ENCODE peak calls at places on chromosomes 12 and 14, in four cellular contexts. V is HCT116, A is A549, O is GM12892. Z is an unnamed sample.

GRCh38 chr12:62006076-62006732 is 254.0 kb upstream of the USP15 start:
- DNase-seq in V (peak), A (peak), O (peak), Z (peak)

GRCh38 chr12:125424909-125425308 is 359.7 kb downstream of the AACS start:
- DNase-seq in V (no peak), A (no peak), O (no peak), Z (no peak)

GRCh38 chr14:46250113-46250703 is 401.4 kb downstream of the RPL10L start:
- DNase-seq in V (peak), A (peak), O (no peak), Z (no peak)

GRCh38 chr12:109631236-109632150 is 57.9 kb downstream of the MVK start:
- DNase-seq in V (no peak), A (no peak), O (no peak), Z (no peak)

GRCh38 chr12:66188584-66189475 is at the start of gene IRAK3:
- DNase-seq in V (no peak), A (peak), O (peak), Z (no peak)

GRCh38 chr14:64095620-64096019 is 198.6 kb downstream of the ESR2 start:
- DNase-seq in V (no peak), A (no peak), O (no peak), Z (no peak)

GRCh38 chr12:65217127-65217526 is 47.7 kb downstream of the LEMD3 start:
- DNase-seq in V (no peak), A (no peak), O (no peak), Z (no peak)

GRCh38 chr14:21768116-21768874 is 94.7 kb upstream of the OR4E1 start:
- DNase-seq in V (peak), A (peak), O (no peak), Z (peak)

GRCh38 chr14:99247091-99247729 is 24.8 kb downstream of the BCL11B start:
- DNase-seq in V (no peak), A (no peak), O (no peak), Z (no peak)

GRCh38 chr14:94773017-94773681 is 3.2 kb upstream of the GSC start:
- DNase-seq in V (no peak), A (no peak), O (no peak), Z (no peak)

GRCh38 chr14:71668186-71668912 is 263.9 kb upstream of the RGS6 start:
- DNase-seq in V (no peak), A (no peak), O (no peak), Z (no peak)

GRCh38 chr14:73634333-73634833 is 10.4 kb upstream of the DNAL1 start:
- DNase-seq in V (no peak), A (no peak), O (no peak), Z (no peak)

GRCh38 chr12:112111931-112112330 is 3.3 kb upstream of the NAA25 start:
- DNase-seq in V (no peak), A (peak), O (no peak), Z (no peak)

GRCh38 chr12:51517316-51517715 is 73.7 kb upstream of the SCN8A start:
- DNase-seq in V (no peak), A (no peak), O (no peak), Z (no peak)

GRCh38 chr12:42935756-42936155 is 346.2 kb upstream of the PRICKLE1 start:
- DNase-seq in V (no peak), A (peak), O (no peak), Z (no peak)

GRCh38 chr12:123696641-123697040 is 15.5 kb upstream of the ATP6V0A2 start:
- DNase-seq in V (no peak), A (no peak), O (no peak), Z (no peak)

GRCh38 chr14:103920981-103921854 is 7.0 kb upstream of the TDRD9 start:
- DNase-seq in V (peak), A (peak), O (peak), Z (peak)
- TF ChIP-seq POLR2A in V (peak), A (peak), O (peak), Z (peak)

GRCh38 chr14:75417674-75418073 is 10.1 kb upstream of the JDP2 start:
- DNase-seq in V (no peak), A (no peak), O (no peak), Z (no peak)

GRCh38 chr14:75424496-75424895 is 3.3 kb upstream of the JDP2 start:
- DNase-seq in V (no peak), A (no peak), O (no peak), Z (no peak)

GRCh38 chr14:75422169-75422568 is 5.7 kb upstream of the JDP2 start:
- DNase-seq in V (no peak), A (peak), O (no peak), Z (peak)

GRCh38 chr14:75418779-75419768 is 8.7 kb upstream of the JDP2 start:
- DNase-seq in V (peak), A (peak), O (peak), Z (no peak)
- TF ChIP-seq POLR2A in V (no peak), A (no peak), O (no peak), Z (no peak)

DNA sequence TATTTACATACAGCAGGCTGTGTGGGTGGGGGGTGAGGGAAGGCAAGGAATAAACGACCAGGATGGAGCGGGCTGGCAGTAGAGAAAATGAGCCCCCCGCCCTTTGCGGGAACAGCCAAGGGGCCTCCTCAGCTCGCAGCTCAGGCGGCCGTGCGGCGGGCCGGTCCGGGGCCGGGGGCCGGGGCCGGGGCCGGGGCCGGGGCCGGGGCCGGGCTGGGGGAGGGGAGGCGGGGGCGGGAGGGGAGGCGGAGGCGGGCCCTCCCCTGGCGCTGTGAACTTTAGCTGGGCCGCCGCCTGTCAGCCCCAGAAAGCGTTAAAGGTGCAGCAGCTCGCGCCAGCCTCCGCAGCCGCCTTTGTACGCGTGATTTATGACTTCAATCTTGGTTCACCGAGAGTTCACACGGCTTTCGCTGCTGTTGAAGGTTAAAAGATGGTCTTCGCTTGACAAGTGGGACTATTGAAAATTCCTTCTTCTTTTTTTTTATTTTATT is 28.8 kb downstream of the HOXC4 start:
- DNase-seq in V (no peak), A (no peak), O (no peak), Z (no peak)
- TF ChIP-seq POLR2A in V (no peak), A (no peak), O (no peak), Z (no peak)

GRCh38 chr14:76067536-76067935 is 82.0 kb downstream of the IFT43 start:
- DNase-seq in V (no peak), A (no peak), O (no peak), Z (no peak)
- TF ChIP-seq POLR2A in V (no peak), A (no peak), O (no peak), Z (no peak)

GRCh38 chr14:23060536-23061260 is 3.4 kb upstream of the CDH24 start:
- DNase-seq in V (no peak), A (no peak), O (no peak), Z (no peak)

GRCh38 chr14:23056257-23056955 is 914 bp downstream of the CDH24 start:
- DNase-seq in V (peak), A (peak), O (peak), Z (peak)

GRCh38 chr14:23056956-23057756 is at the start of gene CDH24:
- DNase-seq in V (no peak), A (peak), O (peak), Z (peak)

GRCh38 chr14:23057757-23058653 is 685 bp upstream of the CDH24 start:
- DNase-seq in V (peak), A (peak), O (peak), Z (peak)

DNA sequence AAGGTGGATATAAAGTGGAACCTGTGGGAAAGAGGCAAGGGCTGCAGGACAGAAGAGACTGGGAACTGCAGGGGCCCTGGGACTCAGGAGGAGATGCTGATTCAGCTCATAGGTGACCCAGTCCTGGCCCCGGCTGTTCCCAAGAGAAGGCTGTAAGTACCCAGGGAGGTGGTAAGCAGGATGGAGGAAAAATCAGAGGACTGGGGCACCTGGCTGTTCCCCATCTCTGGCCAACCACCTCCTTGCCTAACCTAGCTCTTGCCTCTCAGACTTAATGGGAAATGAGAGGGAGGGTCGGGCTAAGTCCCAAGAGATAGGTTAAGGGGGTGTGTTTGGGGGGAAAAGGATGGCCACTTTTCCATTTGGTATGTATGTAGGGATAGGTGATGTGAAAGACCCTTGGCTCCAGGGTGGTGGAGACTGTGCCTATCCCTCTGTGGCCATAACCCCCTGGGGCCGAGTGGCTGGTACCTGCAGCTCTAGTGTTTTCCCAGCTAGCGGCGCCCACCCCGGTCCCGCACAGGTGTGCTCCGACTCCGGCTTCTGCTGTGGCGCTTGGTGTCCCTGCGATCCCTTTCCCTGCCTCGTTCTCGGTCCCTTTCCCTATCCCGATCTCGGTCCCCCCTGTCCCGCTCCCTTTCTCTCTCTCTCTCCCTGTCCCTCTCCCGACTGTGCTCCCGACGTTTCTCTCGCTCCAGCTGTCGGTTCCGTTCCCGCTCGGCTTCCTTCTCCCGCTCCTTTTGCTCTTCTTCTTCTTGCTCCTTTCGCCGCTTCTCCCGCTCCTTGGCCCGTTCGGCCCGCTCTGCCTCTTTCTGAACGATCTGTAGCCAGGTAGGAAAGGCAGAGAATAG is 1.6 kb upstream of the CDH24 start:
- DNase-seq in V (no peak), A (no peak), O (no peak), Z (no peak)
- TF ChIP-seq POLR2A in V (no peak), A (no peak), O (peak), Z (no peak)

GRCh38 chr14:38255408-38255672 is 553 bp downstream of the CLEC14A start:
- DNase-seq in V (no peak), A (peak), O (no peak), Z (no peak)

GRCh38 chr14:38256358-38256840 is 506 bp upstream of the CLEC14A start:
- DNase-seq in V (no peak), A (no peak), O (no peak), Z (no peak)

GRCh38 chr14:38254565-38255407 is 1.1 kb downstream of the CLEC14A start:
- DNase-seq in V (no peak), A (no peak), O (no peak), Z (no peak)

GRCh38 chr14:38257500-38257899 is 1.6 kb upstream of the CLEC14A start:
- DNase-seq in V (no peak), A (no peak), O (no peak), Z (no peak)

DNA sequence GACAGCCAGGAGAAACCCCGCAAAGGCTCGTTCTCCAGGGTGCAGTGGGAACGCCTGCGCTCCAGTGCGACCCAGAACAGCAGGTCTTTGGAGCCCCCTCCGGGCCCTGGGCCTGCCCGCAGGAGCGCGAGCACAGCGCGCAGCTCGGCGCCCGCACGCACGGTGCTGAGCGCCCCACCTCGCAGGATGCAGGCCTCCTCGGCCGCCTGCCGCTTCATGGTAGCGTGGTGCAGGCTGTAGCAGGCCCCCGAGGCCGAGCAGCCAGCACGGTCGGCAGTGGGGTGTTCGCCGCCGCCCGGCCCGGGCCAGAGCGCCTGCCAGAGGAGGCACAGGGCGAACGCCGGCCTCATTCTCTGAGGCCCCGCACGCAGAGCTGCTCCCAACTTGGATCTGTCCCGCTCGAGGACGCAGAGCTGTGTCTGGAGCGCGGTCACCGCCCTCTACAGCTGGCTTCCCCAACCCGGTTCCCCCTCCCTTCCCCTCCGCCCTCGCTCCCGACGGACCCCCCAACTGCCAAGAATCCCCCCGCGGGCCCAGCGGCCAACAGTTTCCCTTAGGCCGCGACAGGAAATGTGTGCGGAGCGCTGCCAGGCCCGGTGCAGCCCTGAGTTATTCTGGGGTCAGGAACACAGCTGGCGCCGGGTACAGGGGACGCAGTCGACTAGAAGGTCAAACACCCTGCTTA is at the start of gene CLEC14A:
- DNase-seq in V (no peak), A (no peak), O (no peak), Z (no peak)
- TF ChIP-seq POLR2A in V (no peak), A (no peak), O (no peak), Z (no peak)

DNA sequence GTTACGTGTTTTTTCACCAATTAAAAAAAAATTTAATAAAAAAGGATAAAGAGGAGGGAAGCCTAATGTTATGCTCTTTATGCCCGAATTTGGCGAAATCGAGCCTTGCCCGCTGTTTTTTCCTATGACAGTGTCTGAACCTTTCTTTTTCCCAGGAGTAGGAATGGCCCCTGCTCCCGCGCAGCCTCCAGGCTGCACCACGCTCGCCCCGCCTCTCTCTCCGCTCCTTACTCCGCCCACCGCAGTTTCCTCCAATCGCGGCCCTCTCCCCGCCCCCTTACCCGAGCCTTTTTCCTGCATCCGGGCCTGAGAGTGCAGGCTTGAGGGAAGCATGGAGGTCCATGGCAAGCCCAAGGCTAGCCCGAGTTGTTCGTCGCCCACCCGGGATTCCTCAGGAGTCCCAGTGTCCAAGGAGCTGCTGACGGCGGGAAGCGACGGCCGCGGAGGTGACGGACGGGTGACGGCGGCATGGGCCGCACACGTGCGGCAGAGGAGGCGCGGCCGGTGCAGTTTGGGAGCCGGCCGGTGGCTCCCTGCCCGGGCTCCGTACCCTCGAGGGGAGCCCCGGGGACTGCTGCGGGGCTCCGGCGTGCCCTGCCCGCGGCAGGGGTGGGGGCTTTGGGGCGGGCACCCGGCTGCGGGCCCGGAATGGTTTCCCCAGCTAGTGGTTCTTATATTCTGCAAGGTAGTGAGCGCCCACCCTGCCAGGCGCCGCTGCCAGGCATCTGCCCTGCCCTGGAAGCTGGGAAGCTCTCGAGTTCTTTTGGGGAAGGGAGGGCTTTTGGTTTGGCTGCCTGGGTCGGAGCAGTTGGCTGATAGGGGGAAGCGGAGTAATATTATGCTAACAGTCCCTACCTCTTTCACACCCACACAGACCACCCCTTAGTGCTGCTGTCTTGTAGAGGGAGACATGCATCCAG is at the start of gene NOPCHAP1:
- DNase-seq in V (peak), A (peak), O (peak), Z (peak)
- TF ChIP-seq POLR2A in V (peak), A (peak), O (peak), Z (peak)

DNA sequence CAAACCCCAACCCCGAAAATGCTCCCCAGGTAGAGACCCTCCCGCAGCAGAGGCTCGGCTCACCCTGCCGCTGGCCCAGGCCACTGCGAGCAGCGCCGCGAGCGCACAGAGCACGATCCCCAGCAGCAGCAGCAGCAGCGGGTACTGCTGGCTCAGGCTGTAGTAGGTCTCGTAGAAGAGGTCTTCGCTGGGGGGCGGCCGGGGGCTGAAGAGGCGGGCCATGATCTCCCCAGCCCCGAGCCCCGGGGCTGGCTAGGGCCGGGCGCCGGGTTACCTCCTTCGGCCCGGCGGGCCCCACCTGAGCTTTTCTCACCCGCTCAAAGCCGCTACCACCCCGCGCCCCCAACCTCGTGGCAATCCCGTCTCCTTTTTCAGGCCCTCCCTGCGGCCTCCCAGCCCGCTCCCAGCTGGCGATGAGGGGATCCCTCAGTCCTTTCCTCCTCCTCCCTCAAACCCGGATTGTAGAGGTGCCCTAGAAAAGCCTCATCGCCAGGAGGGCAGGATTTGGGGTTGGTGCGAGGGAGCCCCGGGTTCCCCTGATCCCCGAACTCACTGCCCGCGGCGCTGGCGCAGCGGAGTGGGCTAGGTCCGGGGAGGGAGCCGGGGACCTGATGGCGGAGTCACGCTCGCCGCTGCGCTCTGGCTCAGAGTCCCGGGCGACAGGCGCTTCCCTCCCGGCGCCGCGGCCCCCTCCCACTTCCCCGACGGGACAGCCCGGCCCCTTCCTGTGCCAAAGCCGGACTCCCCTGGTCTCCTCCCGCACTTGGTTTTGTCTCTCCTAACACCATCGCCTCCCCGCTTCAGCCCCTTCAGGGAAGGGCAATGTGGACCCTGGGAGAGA is at the start of gene ADCY4:
- DNase-seq in V (no peak), A (no peak), O (no peak), Z (no peak)
- TF ChIP-seq POLR2A in V (no peak), A (no peak), O (no peak), Z (no peak)